ENCODE peak calls at places on chromosomes 12 and 14, in seven cellular contexts. V is AG09319, M is amniotic stem cell, T is H9, A is HEK293T, I is amygdala, U is H54. R is an unnamed sample.

GRCh38 chr12:105705765-105706164 is 375.3 kb downstream of the C12orf75 start:
- DNase-seq in V (peak), M (peak), T (peak), A (peak), I (no peak), U (no peak), R (no peak)

GRCh38 chr12:91180577-91180976 is 2.0 kb downstream of the DCN start:
- DNase-seq in V (peak), M (peak), T (no peak), A (no peak), I (no peak), U (no peak), R (no peak)

GRCh38 chr12:18998343-18999270 is 130.9 kb upstream of the PLEKHA5 start:
- DNase-seq in V (peak), M (no peak), T (no peak), A (no peak), I (no peak), U (peak), R (no peak)

GRCh38 chr12:107515446-107515958 is 170.1 kb upstream of the PWP1 start:
- DNase-seq in V (peak), M (peak), T (peak), A (no peak), I (no peak), U (peak), R (peak)

GRCh38 chr12:116922194-116922897 is 11.6 kb downstream of the FBXW8 start:
- DNase-seq in V (peak), M (no peak), T (no peak), A (no peak), I (no peak), U (no peak), R (no peak)

GRCh38 chr14:49621114-49621881 is 699 bp downstream of the MGAT2 start:
- DNase-seq in V (no peak), M (no peak), T (peak), A (peak), I (peak), U (no peak), R (peak)

GRCh38 chr14:72892103-72892878 is 1.6 kb downstream of the DPF3 start:
- DNase-seq in V (no peak), M (no peak), T (peak), A (peak), I (no peak), U (peak), R (peak)

GRCh38 chr12:18472304-18472703 is 211.0 kb downstream of the PIK3C2G start:
- DNase-seq in V (no peak), M (no peak), T (no peak), A (no peak), I (no peak), U (no peak), R (no peak)

GRCh38 chr14:54935958-54936357 is 33.3 kb upstream of the GCH1 start:
- DNase-seq in V (no peak), M (no peak), T (no peak), A (no peak), I (no peak), U (no peak), R (no peak)

GRCh38 chr14:58774531-58774930 is 136.8 kb downstream of the DACT1 start:
- DNase-seq in V (no peak), M (no peak), T (no peak), A (no peak), I (no peak), U (no peak), R (no peak)

GRCh38 chr12:82688619-82689018 is 1.9 kb downstream of the TMTC2 start:
- DNase-seq in V (no peak), M (no peak), T (no peak), A (no peak), I (no peak), U (no peak), R (no peak)

GRCh38 chr12:44654641-44655625 is 221.2 kb downstream of the NELL2 start:
- DNase-seq in V (no peak), M (no peak), T (no peak), A (no peak), I (no peak), U (no peak), R (no peak)

GRCh38 chr14:63867926-63868921 is 15.4 kb downstream of the SYNE2 start:
- DNase-seq in V (no peak), M (no peak), T (no peak), A (no peak), I (no peak), U (no peak), R (no peak)

GRCh38 chr14:84657866-84658385 is 872.0 kb upstream of the FLRT2 start:
- DNase-seq in V (no peak), M (no peak), T (no peak), A (no peak), I (no peak), U (no peak), R (no peak)

GRCh38 chr12:65608319-65608916 is 215.9 kb upstream of the HMGA2 start:
- DNase-seq in V (no peak), M (no peak), T (no peak), A (no peak), I (no peak), U (no peak), R (no peak)

GRCh38 chr12:269216-269615 is 6.6 kb upstream of the SLC6A13 start:
- DNase-seq in V (no peak), M (no peak), T (no peak), A (no peak), I (no peak), U (no peak), R (no peak)